ENCODE peak calls at places on chromosomes 2 and 18, in four cellular contexts. Y, H, E and X are unnamed samples.

GRCh38 chr18:8426401-8426800 is 182.8 kb upstream of the RAB12 start:
- DNase-seq in Y (no peak), H (no peak), E (no peak), X (no peak)

GRCh38 chr2:100350661-100351185 is 28.4 kb upstream of the LONRF2 start:
- DNase-seq in Y (no peak), H (no peak), E (no peak), X (no peak)

GRCh38 chr2:25587361-25587760 is 86.0 kb downstream of the DTNB start:
- DNase-seq in Y (peak; percentile 20), H (no peak), E (no peak), X (no peak)

GRCh38 chr2:128821010-128821409 is 502.3 kb upstream of the HS6ST1 start:
- DNase-seq in Y (no peak), H (no peak), E (no peak), X (no peak)

GRCh38 chr2:226308981-226309380 is 490.6 kb downstream of the IRS1 start:
- DNase-seq in Y (no peak), H (peak; percentile 85), E (peak; percentile 19), X (no peak)

GRCh38 chr18:48962857-48963554 is 12.2 kb upstream of the SMAD7 start:
- DNase-seq in Y (no peak), H (no peak), E (no peak), X (no peak)

GRCh38 chr2:100967716-100968115 is 34.4 kb upstream of the RPL31 start:
- DNase-seq in Y (no peak), H (no peak), E (no peak), X (no peak)

GRCh38 chr2:196607073-196607472 is 32.4 kb upstream of the CCDC150 start:
- DNase-seq in Y (no peak), H (peak; percentile 36), E (no peak), X (no peak)

GRCh38 chr18:74745658-74746403 is 148.2 kb downstream of the ZNF407 start:
- DNase-seq in Y (peak; percentile 52), H (peak; percentile 20), E (no peak), X (peak; percentile 56)

GRCh38 chr18:7577706-7578105 is 10.6 kb downstream of the PTPRM start:
- DNase-seq in Y (peak; percentile 91), H (no peak), E (no peak), X (peak; percentile 50)

GRCh38 chr18:74493689-74494088 is 2.5 kb upstream of the CNDP2 start:
- DNase-seq in Y (peak; percentile 14), H (no peak), E (peak; percentile 41), X (no peak)

GRCh38 chr2:134396493-134396892 is 142.6 kb downstream of the MGAT5 start:
- DNase-seq in Y (no peak), H (no peak), E (peak; percentile 14), X (no peak)

GRCh38 chr2:100606332-100606731 is 43.5 kb downstream of the PDCL3 start:
- DNase-seq in Y (no peak), H (no peak), E (no peak), X (no peak)

GRCh38 chr18:58615150-58616132 is 13.4 kb downstream of the ALPK2 start:
- DNase-seq in Y (no peak), H (no peak), E (no peak), X (no peak)

GRCh38 chr2:177239934-177240600 is 24.5 kb downstream of the NFE2L2 start:
- DNase-seq in Y (peak; percentile 52), H (peak; percentile 58), E (peak; percentile 49), X (no peak)

GRCh38 chr2:69017080-69017479 is 4.1 kb downstream of the ANTXR1 start:
- DNase-seq in Y (no peak), H (no peak), E (no peak), X (no peak)

GRCh38 chr2:72932045-72932444 is 14.7 kb downstream of the EMX1 start:
- DNase-seq in Y (no peak), H (no peak), E (no peak), X (no peak)

GRCh38 chr18:53191634-53192033 is 851.6 kb downstream of the DCC start:
- DNase-seq in Y (no peak), H (no peak), E (no peak), X (no peak)

GRCh38 chr2:119174993-119175347 is 16.4 kb upstream of the C1QL2 start:
- DNase-seq in Y (no peak), H (no peak), E (no peak), X (no peak)

GRCh38 chr2:182593394-182593707 is 122.7 kb upstream of the DNAJC10 start:
- DNase-seq in Y (peak; percentile 66), H (peak; percentile 78), E (no peak), X (peak; percentile 37)

GRCh38 chr2:76257802-76258201 is 547.1 kb upstream of the GCFC2 start:
- DNase-seq in Y (no peak), H (no peak), E (no peak), X (no peak)

GRCh38 chr2:10079192-10079930 is 850 bp downstream of the CYS1 start:
- DNase-seq in Y (peak; percentile 73), H (no peak), E (no peak), X (no peak)

GRCh38 chr18:61742555-61743429 is 150.0 kb downstream of the RNF152 start:
- DNase-seq in Y (no peak), H (no peak), E (peak; percentile 86), X (no peak)

GRCh38 chr18:41396211-41396610 is 558.8 kb upstream of the PIK3C3 start:
- DNase-seq in Y (no peak), H (no peak), E (no peak), X (no peak)

GRCh38 chr2:47653909-47654789 is 128.8 kb upstream of the MSH6 start:
- DNase-seq in Y (no peak), H (no peak), E (no peak), X (peak; percentile 63)

GRCh38 chr18:48129621-48130082 is 199.2 kb upstream of the SMAD2 start:
- DNase-seq in Y (no peak), H (no peak), E (no peak), X (no peak)

GRCh38 chr2:72919414-72920316 is 2.3 kb downstream of the EMX1 start:
- DNase-seq in Y (no peak), H (no peak), E (no peak), X (no peak)

GRCh38 chr2:221088506-221088905 is 483.6 kb downstream of the EPHA4 start:
- DNase-seq in Y (no peak), H (no peak), E (no peak), X (no peak)

GRCh38 chr18:62030091-62030985 is 137.5 kb upstream of the RNF152 start:
- DNase-seq in Y (peak; percentile 28), H (peak; percentile 50), E (no peak), X (no peak)

GRCh38 chr2:168517801-168518200 is 61.7 kb downstream of the CERS6 start:
- DNase-seq in Y (no peak), H (no peak), E (no peak), X (no peak)

GRCh38 chr2:70710276-70710675 is 57.7 kb downstream of the ADD2 start:
- DNase-seq in Y (no peak), H (no peak), E (no peak), X (no peak)

GRCh38 chr2:176115883-176116813 is at the start of gene HOXD10:
- DNase-seq in Y (no peak), H (no peak), E (no peak), X (peak; percentile 82)

GRCh38 chr2:45922577-45922988 is 271.1 kb downstream of the PRKCE start:
- DNase-seq in Y (no peak), H (peak; percentile 52), E (peak; percentile 78), X (no peak)

GRCh38 chr2:237128026-237128703 is 42.5 kb downstream of the COPS8 start:
- DNase-seq in Y (peak; percentile 96), H (peak; percentile 97), E (peak; percentile 87), X (peak; percentile 99)

GRCh38 chr2:18626256-18626668 is 36.9 kb upstream of the NT5C1B start:
- DNase-seq in Y (no peak), H (no peak), E (no peak), X (no peak)

GRCh38 chr2:170512271-170512670 is 202.9 kb upstream of the SP5 start:
- DNase-seq in Y (no peak), H (no peak), E (no peak), X (no peak)

DNA sequence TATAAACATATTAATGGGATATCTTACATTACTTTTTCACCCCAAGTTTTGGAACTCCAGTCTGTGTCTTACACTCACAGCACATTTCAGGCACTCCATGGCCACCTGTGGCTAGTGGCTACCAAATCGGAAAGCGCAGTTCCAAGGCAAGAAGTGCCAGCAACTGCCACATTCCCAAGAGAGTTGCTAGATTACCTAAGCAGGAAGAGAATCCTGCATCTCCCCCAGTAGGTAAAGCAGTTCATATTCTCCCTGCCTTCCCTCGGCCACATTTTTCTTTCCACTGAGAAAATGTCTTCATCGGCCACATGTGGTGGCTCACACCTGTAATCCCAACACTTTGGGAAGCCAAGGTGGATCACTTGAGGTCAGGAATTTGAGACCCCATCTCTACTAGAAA is 62.8 kb downstream of the MEX3C start:
- DNase-seq in Y (no peak), H (no peak), E (no peak), X (no peak)
- H3K4me3 ChIP-seq in Y (no peak overlapping the region), H (no peak overlapping the region), E (no peak overlapping the region), X (no peak overlapping the region)

DNA sequence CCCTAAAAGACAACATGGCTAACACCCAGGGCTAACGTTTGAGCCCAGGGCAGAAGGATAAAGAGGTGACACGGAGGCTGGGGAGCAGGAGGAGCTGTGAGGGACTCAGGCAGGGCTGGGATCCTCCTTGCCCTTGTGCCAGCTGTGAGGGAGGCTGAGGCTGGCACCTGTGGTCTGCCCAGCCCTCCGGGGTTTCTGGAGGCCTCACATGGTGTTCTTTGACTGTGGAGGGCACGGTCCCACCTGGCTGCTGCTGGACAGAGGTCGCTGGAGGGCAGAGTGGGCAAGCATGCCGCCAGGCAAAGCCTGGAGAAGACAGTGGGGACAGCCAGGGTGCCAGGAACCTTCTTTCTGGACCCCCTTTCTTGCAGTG is 26.8 kb upstream of the CNNM3 start:
- DNase-seq in Y (no peak), H (no peak), E (no peak), X (no peak)
- H3K4me3 ChIP-seq in Y (no peak overlapping the region), H (no peak overlapping the region), E (peak overlapping the region; percentile 26), X (no peak overlapping the region)

GRCh38 chr18:28036481-28036880 is 140.4 kb downstream of the CDH2 start:
- DNase-seq in Y (no peak), H (no peak), E (no peak), X (no peak)
- H3K4me3 ChIP-seq in Y (no peak overlapping the region), H (no peak overlapping the region), E (no peak overlapping the region), X (no peak overlapping the region)

GRCh38 chr2:240451791-240452470 is 16.5 kb downstream of the GPC1 start:
- DNase-seq in Y (no peak), H (no peak), E (no peak), X (no peak)
- H3K4me3 ChIP-seq in Y (peak overlapping the region; percentile 42), H (peak overlapping the region; percentile 34), E (peak overlapping the region; percentile 46), X (peak overlapping the region; percentile 48)

DNA sequence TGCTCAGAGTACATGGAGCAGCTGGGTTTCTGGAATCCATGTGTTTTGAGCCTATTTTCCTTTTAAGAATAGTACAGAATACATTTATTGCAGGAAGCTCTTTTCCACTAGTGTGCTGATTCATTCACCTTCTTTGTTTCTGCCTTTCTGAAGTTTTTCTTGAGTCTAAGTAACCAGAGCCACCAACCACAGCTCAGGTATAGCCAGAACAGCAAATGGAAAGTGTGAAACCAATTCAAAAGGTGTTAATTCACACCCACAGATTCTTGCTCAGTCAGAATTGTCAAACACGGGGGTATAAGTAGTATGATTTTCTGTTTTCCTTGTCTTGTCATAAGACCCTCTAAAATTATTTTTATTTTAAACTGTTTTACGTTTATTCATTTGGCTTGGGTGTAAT is 75.9 kb upstream of the DYNAP start:
- DNase-seq in Y (no peak), H (no peak), E (no peak), X (no peak)
- H3K4me3 ChIP-seq in Y (no peak overlapping the region), H (no peak overlapping the region), E (no peak overlapping the region), X (no peak overlapping the region)

GRCh38 chr2:219595250-219595649 is 2.4 kb upstream of the STK11IP start:
- DNase-seq in Y (no peak), H (no peak), E (no peak), X (no peak)
- H3K4me3 ChIP-seq in Y (no peak overlapping the region), H (no peak overlapping the region), E (no peak overlapping the region), X (no peak overlapping the region)